ENCODE peak calls at places on chromosomes 16 and 17, in four cellular contexts. L is HL-60, K is breast epithelium, A is upper lobe of left lung. D is an unnamed sample.

GRCh38 chr16:22198547-22199293 is 7.4 kb upstream of the EEF2K start:
- DNase-seq in K (no peak), L (no peak), A (no peak), D (no peak)

GRCh38 chr16:84513111-84514065 is 8.9 kb upstream of the MEAK7 start:
- DNase-seq in L (no peak), K (no peak), A (no peak), D (no peak)

GRCh38 chr16:74521691-74522090 is 85.2 kb downstream of the GLG1 start:
- DNase-seq in L (no peak), A (no peak), K (no peak), D (no peak)

GRCh38 chr16:88722784-88723506 is 16.6 kb downstream of the CTU2 start:
- DNase-seq in A (peak), K (no peak), L (no peak), D (no peak)

GRCh38 chr16:30025574-30025973 is 2.6 kb downstream of the C16orf92 start:
- DNase-seq in L (no peak), A (no peak), K (no peak), D (no peak)

GRCh38 chr17:43880420-43880991 is 26.8 kb downstream of the MPP2 start:
- DNase-seq in A (no peak), K (no peak), L (peak), D (peak)

GRCh38 chr17:17119106-17119505 is 76.8 kb downstream of the MPRIP start:
- DNase-seq in A (no peak), L (no peak), K (no peak), D (no peak)

GRCh38 chr17:31484821-31485220 is 93.3 kb downstream of the RAB11FIP4 start:
- DNase-seq in K (no peak), L (no peak), A (no peak), D (no peak)

GRCh38 chr16:84209989-84210388 is 19.0 kb downstream of the ADAD2 start:
- DNase-seq in A (no peak), K (no peak), L (no peak), D (no peak)

DNA sequence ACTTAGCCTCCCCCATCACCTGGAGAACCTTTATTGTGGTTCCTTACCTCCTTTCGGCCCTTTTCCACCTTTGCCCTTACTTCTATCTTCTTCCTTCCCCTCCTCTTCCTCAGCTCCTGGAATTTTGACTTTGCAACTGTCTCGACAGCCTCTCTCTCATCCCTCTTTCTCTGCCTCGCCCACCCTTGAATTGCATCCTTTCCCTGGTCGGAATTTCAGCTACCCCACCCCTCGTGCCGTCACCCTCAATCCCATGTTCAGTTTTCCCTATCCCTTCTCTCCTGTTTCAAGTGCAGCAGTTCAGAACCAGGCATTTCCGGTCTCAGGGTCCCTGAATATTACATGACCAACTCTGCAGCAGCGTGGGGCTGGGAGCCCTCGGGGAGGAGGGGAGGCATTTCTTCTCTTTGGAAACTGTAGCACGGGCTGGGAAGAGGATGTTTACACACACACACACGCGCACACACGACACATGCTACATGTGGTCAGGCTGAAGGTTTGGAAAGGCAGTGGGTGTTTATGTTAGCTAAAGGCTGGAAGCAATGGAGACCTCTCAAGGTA is 881 bp downstream of the MINK1 start:
- DNase-seq in A (no peak), K (no peak), L (peak), D (no peak)
- TF ChIP-seq POLR2AphosphoS5 in A (peak), K (no peak), L (no peak), D (no peak)

DNA sequence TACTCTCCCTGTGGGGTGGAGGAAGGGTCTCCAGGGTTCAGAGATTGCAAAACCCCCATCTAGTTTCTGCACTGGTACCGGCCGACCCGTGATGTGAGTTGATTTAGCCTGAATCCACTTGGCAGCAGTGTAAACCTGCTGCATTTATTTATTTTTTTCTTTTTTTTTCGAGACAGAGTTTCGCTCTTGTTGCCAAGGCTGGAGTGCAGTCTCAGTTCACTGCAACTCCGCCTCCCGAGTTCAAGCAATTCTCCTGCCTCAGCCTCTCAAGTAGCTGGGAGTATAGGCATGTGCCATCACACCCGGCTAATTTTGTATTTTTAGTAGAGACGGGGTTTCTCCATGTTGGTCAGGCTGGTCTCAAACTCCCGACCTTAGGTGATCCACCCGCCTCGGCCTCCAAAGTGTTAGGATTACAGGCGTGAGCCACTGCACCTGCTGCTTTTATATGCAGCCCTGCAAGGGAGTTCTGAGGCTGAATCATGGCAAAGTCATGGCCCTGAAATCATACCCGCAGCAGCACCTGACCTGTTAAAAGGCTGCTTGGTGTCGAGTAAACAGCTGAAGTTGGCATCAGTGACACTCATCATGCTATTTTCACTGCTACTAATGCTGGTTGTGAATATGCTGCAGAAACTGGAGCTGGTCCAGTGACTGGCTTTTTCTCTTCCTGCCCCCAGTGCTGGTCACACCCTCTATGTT is 21.4 kb downstream of the DEXI start:
- DNase-seq in K (no peak), L (no peak), A (no peak), D (no peak)
- H3K27ac ChIP-seq in K (no peak), L (no peak), A (no peak), D (no peak)

DNA sequence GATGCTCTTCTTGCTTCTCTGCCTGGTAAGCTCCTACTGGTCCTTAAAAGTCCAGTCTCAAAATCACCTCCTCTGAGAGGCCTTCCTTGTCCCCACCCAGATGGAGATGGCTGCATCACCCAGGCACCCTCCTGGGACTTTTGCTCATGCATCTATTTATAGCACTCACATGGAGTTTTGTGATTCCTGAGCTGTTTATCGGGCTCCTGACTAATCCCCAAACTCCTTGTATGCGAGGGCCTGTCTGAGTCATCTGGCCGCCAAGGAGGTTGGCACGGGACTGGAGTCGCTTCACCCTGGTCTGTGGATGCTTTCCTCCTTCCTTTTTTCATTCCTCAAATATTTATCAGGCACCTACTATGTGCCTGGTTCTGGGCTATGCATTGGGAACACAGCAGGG is 2.3 kb upstream of the MAP2K3 start:
- DNase-seq in K (no peak), A (no peak), L (no peak), D (peak)
- TF ChIP-seq POLR2AphosphoS5 in K (no peak), A (no peak), L (no peak), D (no peak)

GRCh38 chr17:27759528-27759927 is 40.8 kb downstream of the NOS2 start:
- DNase-seq in K (no peak), L (no peak), A (no peak), D (no peak)

GRCh38 chr17:27755706-27756466 is 44.4 kb downstream of the NOS2 start:
- DNase-seq in L (no peak), K (no peak), A (no peak), D (no peak)

GRCh38 chr17:27760069-27760885 is 40.1 kb downstream of the NOS2 start:
- DNase-seq in K (peak), A (peak), L (peak), D (no peak)

GRCh38 chr17:27754549-27754948 is 45.8 kb downstream of the NOS2 start:
- DNase-seq in A (no peak), L (no peak), K (no peak), D (no peak)

GRCh38 chr17:27756467-27757371 is 43.6 kb downstream of the NOS2 start:
- DNase-seq in K (no peak), A (no peak), L (peak), D (peak)
- H3K27ac ChIP-seq in K (no peak), A (no peak), L (no peak), D (no peak)

GRCh38 chr16:55261301-55261700 is 62.7 kb upstream of the IRX6 start:
- DNase-seq in A (no peak), K (no peak), L (no peak), D (no peak)

GRCh38 chr16:55253987-55254386 is 70.0 kb upstream of the IRX6 start:
- DNase-seq in A (no peak), K (no peak), L (no peak), D (no peak)

GRCh38 chr16:55256412-55257016 is 67.5 kb upstream of the IRX6 start:
- DNase-seq in A (no peak), L (no peak), K (no peak), D (no peak)

GRCh38 chr16:55255890-55256289 is 68.1 kb upstream of the IRX6 start:
- DNase-seq in K (no peak), L (no peak), A (no peak), D (no peak)

GRCh38 chr16:55257971-55258613 is 65.9 kb upstream of the IRX6 start:
- DNase-seq in A (peak), L (peak), K (no peak), D (no peak)
- TF ChIP-seq POLR2AphosphoS5 in A (no peak), L (no peak), K (no peak), D (no peak)

DNA sequence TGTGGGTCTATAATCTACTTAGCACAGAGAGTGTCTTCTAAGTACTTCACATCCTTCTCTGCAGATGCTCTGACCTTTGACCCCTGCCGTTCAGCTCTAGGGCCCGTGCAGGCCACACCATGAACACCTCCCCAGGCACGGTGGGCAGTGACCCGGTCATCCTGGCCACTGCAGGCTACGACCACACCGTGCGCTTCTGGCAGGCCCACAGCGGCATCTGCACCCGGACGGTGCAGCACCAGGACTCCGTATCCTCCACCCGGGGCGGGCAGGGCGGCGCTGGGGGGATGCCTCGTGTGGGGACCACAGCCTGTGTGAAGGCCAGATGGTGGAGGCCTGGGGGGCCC is 686 bp downstream of the MLST8 start:
- DNase-seq in K (no peak), L (no peak), A (peak), D (no peak)
- H3K27ac ChIP-seq in K (peak), L (peak), A (peak), D (peak)

DNA sequence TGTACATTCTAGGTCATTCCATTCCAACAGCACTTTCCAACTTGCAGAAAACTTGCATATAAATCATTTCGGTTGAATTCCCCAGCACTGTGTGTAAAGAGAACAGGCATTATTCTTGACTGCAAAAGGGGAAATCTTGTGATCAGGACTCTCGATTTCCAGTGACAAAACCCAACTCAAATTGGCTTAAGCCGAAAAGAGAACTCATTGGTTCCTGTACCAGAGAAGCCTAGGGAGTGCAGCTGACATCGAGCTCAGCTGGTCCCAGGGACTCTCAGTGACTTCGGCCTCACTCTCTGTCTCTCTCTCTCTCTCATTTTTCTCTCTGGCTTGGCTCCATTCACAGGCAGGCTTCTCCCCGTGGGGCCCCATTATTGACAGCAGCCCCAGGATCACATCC is 30.7 kb downstream of the CD300LF start:
- DNase-seq in K (no peak), L (no peak), A (no peak), D (no peak)
- TF ChIP-seq POLR2AphosphoS5 in K (no peak), L (no peak), A (no peak), D (no peak)

GRCh38 chr17:77147357-77147801 is 6.6 kb downstream of the SEC14L1 start:
- DNase-seq in A (no peak), K (no peak), L (no peak), D (no peak)

GRCh38 chr17:77145635-77146632 is 5.2 kb downstream of the SEC14L1 start:
- DNase-seq in L (no peak), K (peak), A (no peak), D (no peak)

GRCh38 chr17:77145209-77145608 is 4.4 kb downstream of the SEC14L1 start:
- DNase-seq in L (no peak), A (no peak), K (no peak), D (no peak)

GRCh38 chr17:77148109-77148958 is 7.6 kb downstream of the SEC14L1 start:
- DNase-seq in L (no peak), K (no peak), A (no peak), D (no peak)

GRCh38 chr17:77146882-77147281 is 6.1 kb downstream of the SEC14L1 start:
- DNase-seq in L (no peak), A (peak), K (no peak), D (no peak)
- H3K27ac ChIP-seq in L (peak), A (peak), K (no peak), D (peak)